ENCODE peak calls at places on chromosomes 5 and 9, in five cellular contexts. One of them, this sample, is unnamed.

GRCh38 chr5:157166494-157167218 is 592 bp upstream of the GARIN3 start:
- DNase-seq in heart right ventricle: no peak
- DNase-seq in hippocampal formation: no peak
- DNase-seq in NCI-H2081: no peak
- DNase-seq in effector memory CD4-positive, alpha-beta T cell: no peak
- DNase-seq in this sample: no peak

GRCh38 chr9:136297016-136297691 is 6.7 kb downstream of the CCDC187 start:
- DNase-seq in hippocampal formation: no peak
- DNase-seq in effector memory CD4-positive, alpha-beta T cell: no peak
- DNase-seq in NCI-H2081: no peak
- DNase-seq in heart right ventricle: no peak
- DNase-seq in this sample: peak; percentile 47

GRCh38 chr9:72648811-72649414 is 127.5 kb downstream of the TMC1 start:
- DNase-seq in NCI-H2081: no peak
- DNase-seq in heart right ventricle: no peak
- DNase-seq in hippocampal formation: no peak
- DNase-seq in effector memory CD4-positive, alpha-beta T cell: no peak
- DNase-seq in this sample: no peak

GRCh38 chr5:126971455-126972019 is 58.8 kb downstream of the MARCHF3 start:
- DNase-seq in NCI-H2081: no peak
- DNase-seq in hippocampal formation: no peak
- DNase-seq in effector memory CD4-positive, alpha-beta T cell: no peak
- DNase-seq in heart right ventricle: peak; percentile 29
- DNase-seq in this sample: no peak

GRCh38 chr9:124297915-124298645 is 40.3 kb downstream of the NEK6 start:
- DNase-seq in effector memory CD4-positive, alpha-beta T cell: no peak
- DNase-seq in heart right ventricle: no peak
- DNase-seq in hippocampal formation: no peak
- DNase-seq in NCI-H2081: no peak
- DNase-seq in this sample: no peak

GRCh38 chr9:131804826-131805225 is 65.0 kb upstream of the RAPGEF1 start:
- DNase-seq in hippocampal formation: no peak
- DNase-seq in effector memory CD4-positive, alpha-beta T cell: no peak
- DNase-seq in heart right ventricle: no peak
- DNase-seq in NCI-H2081: peak; percentile 51
- DNase-seq in this sample: no peak

GRCh38 chr5:115096034-115096769 is 73.5 kb downstream of the TRIM36 start:
- DNase-seq in effector memory CD4-positive, alpha-beta T cell: no peak
- DNase-seq in hippocampal formation: peak; percentile 58
- DNase-seq in NCI-H2081: no peak
- DNase-seq in heart right ventricle: no peak
- DNase-seq in this sample: no peak

GRCh38 chr5:132003170-132003744 is 8.2 kb downstream of the ACSL6 start:
- DNase-seq in effector memory CD4-positive, alpha-beta T cell: no peak
- DNase-seq in heart right ventricle: peak; percentile 20
- DNase-seq in hippocampal formation: peak; percentile 97
- DNase-seq in NCI-H2081: no peak
- DNase-seq in this sample: no peak

GRCh38 chr9:95311956-95312355 is 5.6 kb downstream of the FANCC start:
- DNase-seq in NCI-H2081: no peak
- DNase-seq in hippocampal formation: no peak
- DNase-seq in heart right ventricle: no peak
- DNase-seq in effector memory CD4-positive, alpha-beta T cell: no peak
- DNase-seq in this sample: no peak

GRCh38 chr9:21592063-21592338 is 109.9 kb upstream of the IFNE start:
- DNase-seq in NCI-H2081: no peak
- DNase-seq in hippocampal formation: no peak
- DNase-seq in effector memory CD4-positive, alpha-beta T cell: no peak
- DNase-seq in heart right ventricle: no peak
- DNase-seq in this sample: no peak

GRCh38 chr5:141849371-141850182 is 28.6 kb downstream of the PCDH1 start:
- DNase-seq in NCI-H2081: peak; percentile 74
- DNase-seq in effector memory CD4-positive, alpha-beta T cell: peak; percentile 60
- DNase-seq in hippocampal formation: peak; percentile 86
- DNase-seq in heart right ventricle: peak; percentile 93
- DNase-seq in this sample: peak; percentile 41

GRCh38 chr9:96567203-96567700 is 52.4 kb downstream of the CDC14B start:
- DNase-seq in heart right ventricle: no peak
- DNase-seq in NCI-H2081: no peak
- DNase-seq in hippocampal formation: no peak
- DNase-seq in effector memory CD4-positive, alpha-beta T cell: no peak
- DNase-seq in this sample: no peak

GRCh38 chr5:106940986-106941385 is 729.8 kb downstream of the EFNA5 start:
- DNase-seq in heart right ventricle: no peak
- DNase-seq in NCI-H2081: no peak
- DNase-seq in hippocampal formation: no peak
- DNase-seq in effector memory CD4-positive, alpha-beta T cell: no peak
- DNase-seq in this sample: no peak